ENCODE peak calls at places on chromosomes 2 and 18, in eight cellular contexts. R, L, X, C, H, D, P and U are unnamed samples.

GRCh38 chr2:54456526-54457325 is 599 bp downstream of the SPTBN1 start:
- DNase-seq in L (no peak), H (peak; percentile 74), D (peak; percentile 72), R (peak; percentile 60), C (peak; percentile 50), X (peak; percentile 50), P (peak; percentile 73), U (no peak)

GRCh38 chr2:190449925-190450324 is 41.8 kb downstream of the MFSD6 start:
- DNase-seq in L (no peak), R (no peak), P (no peak), C (no peak), X (no peak), D (no peak), H (no peak), U (no peak)

GRCh38 chr2:230358305-230358704 is 31.3 kb downstream of the SP140L start:
- DNase-seq in R (no peak), H (no peak), X (no peak), C (no peak), P (no peak), L (no peak), D (no peak), U (no peak)

GRCh38 chr2:132719480-132719879 is 49.5 kb upstream of the LYPD1 start:
- DNase-seq in D (no peak), P (no peak), L (no peak), R (no peak), H (no peak), X (no peak), C (no peak), U (no peak)

GRCh38 chr18:6270791-6271216 is 143.9 kb downstream of the L3MBTL4 start:
- DNase-seq in H (no peak), X (no peak), P (no peak), R (no peak), L (no peak), C (no peak), D (no peak), U (no peak)

GRCh38 chr2:232668805-232669444 is 28.2 kb upstream of the GIGYF2 start:
- DNase-seq in L (peak; percentile 30), X (peak; percentile 22), C (no peak), R (peak; percentile 34), D (no peak), H (no peak), P (no peak), U (no peak)

GRCh38 chr18:69889009-69889408 is 58.7 kb downstream of the CD226 start:
- DNase-seq in D (no peak), H (no peak), X (no peak), C (no peak), L (no peak), R (no peak), P (no peak), U (no peak)

GRCh38 chr2:88471083-88471942 is 18.8 kb upstream of the FOXI3 start:
- DNase-seq in C (no peak), P (no peak), H (no peak), R (no peak), X (no peak), D (no peak), L (no peak), U (no peak)

GRCh38 chr2:69605332-69605731 is 38.2 kb downstream of the AAK1 start:
- DNase-seq in R (peak; percentile 22), H (no peak), L (no peak), P (no peak), D (no peak), C (no peak), X (no peak), U (no peak)

GRCh38 chr2:230619471-230619870 is 93.2 kb upstream of the CAB39 start:
- DNase-seq in P (no peak), L (no peak), H (peak; percentile 53), C (no peak), D (no peak), R (no peak), X (no peak), U (no peak)

GRCh38 chr2:75547345-75548035 is 13.2 kb downstream of the EVA1A start:
- DNase-seq in C (no peak), X (no peak), L (no peak), P (no peak), D (no peak), R (no peak), H (no peak), U (no peak)

GRCh38 chr2:152718909-152719645 is 657 bp downstream of the ARL6IP6 start:
- DNase-seq in H (no peak), C (peak; percentile 25), R (peak; percentile 84), P (peak; percentile 65), X (no peak), L (peak; percentile 5), D (no peak), U (no peak)

GRCh38 chr2:189179607-189179979 is at the start of gene COL5A2:
- DNase-seq in C (peak; percentile 15), X (peak; percentile 20), D (peak; percentile 61), P (peak; percentile 79), L (peak; percentile 66), R (no peak), H (no peak), U (no peak)
- TF ChIP-seq POLR2A in C (peak; percentile 50), X (no peak), D (no peak), P (no peak), L (peak; percentile 46), R (no peak), H (no peak), U (peak; percentile 46)

GRCh38 chr2:168293766-168294165 is 46.4 kb upstream of the STK39 start:
- DNase-seq in X (no peak), H (no peak), P (no peak), C (no peak), D (no peak), R (no peak), L (no peak), U (no peak)
- TF ChIP-seq CTCF in X (no peak), H (no peak), P (no peak), C (no peak), D (no peak), R (no peak), L (no peak), U (no peak)

DNA sequence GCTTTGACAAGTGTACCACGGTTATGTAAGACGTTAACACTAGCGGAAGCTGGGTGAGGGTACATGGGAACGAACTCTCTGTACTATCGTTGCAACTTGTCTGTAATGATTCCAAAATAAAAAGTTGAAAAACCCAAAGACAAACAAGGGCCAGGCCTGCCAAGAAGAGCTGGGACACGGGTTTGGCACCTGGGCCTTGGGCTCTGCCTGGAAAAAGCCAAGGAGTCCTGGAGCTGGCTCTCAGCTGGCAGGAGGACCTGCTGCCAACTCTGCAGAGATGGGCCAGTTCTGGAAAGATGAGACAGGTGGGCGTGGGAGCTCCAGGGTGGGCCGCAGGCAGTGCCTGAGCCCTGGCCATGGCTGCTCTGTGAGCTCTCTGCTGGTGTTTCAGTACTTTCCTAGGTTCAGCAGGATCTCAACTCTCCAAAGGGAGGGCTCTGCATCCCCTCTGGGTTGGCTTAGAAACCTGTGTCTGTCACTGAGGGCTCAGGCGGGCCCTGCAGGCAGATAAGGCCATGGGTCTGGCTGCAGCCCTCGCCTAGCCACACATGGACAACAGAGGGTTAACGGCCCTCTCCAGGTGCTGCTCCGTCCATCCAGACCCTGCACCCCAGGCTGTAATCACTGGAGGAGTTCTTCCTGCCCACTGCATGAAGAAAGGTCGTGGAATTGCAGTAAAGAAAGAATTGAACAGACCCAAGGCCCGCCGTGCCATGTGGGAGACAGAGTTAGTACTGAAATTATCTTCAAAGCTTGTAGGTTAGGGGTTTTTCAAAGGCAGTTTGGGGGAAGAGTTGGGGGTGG is 89.9 kb downstream of the RHOB start:
- DNase-seq in D (no peak), C (no peak), L (no peak), P (peak; percentile 79), X (no peak), R (no peak), H (peak; percentile 69), U (no peak)
- H3K4me3 ChIP-seq in D (no peak overlapping the region), C (no peak overlapping the region), L (no peak overlapping the region), P (no peak overlapping the region), X (no peak overlapping the region), R (no peak overlapping the region), H (no peak overlapping the region), U (no peak overlapping the region)

GRCh38 chr2:84881581-84882414 is 914 bp upstream of the TRABD2A start:
- DNase-seq in P (peak; percentile 81), L (peak; percentile 84), R (peak; percentile 87), C (peak; percentile 88), H (peak; percentile 93), X (peak; percentile 70), D (peak; percentile 83), U (peak; percentile 28)
- TF ChIP-seq POLR2A in P (no peak), L (no peak), R (no peak), C (no peak), H (no peak), X (no peak), D (no peak), U (no peak)

DNA sequence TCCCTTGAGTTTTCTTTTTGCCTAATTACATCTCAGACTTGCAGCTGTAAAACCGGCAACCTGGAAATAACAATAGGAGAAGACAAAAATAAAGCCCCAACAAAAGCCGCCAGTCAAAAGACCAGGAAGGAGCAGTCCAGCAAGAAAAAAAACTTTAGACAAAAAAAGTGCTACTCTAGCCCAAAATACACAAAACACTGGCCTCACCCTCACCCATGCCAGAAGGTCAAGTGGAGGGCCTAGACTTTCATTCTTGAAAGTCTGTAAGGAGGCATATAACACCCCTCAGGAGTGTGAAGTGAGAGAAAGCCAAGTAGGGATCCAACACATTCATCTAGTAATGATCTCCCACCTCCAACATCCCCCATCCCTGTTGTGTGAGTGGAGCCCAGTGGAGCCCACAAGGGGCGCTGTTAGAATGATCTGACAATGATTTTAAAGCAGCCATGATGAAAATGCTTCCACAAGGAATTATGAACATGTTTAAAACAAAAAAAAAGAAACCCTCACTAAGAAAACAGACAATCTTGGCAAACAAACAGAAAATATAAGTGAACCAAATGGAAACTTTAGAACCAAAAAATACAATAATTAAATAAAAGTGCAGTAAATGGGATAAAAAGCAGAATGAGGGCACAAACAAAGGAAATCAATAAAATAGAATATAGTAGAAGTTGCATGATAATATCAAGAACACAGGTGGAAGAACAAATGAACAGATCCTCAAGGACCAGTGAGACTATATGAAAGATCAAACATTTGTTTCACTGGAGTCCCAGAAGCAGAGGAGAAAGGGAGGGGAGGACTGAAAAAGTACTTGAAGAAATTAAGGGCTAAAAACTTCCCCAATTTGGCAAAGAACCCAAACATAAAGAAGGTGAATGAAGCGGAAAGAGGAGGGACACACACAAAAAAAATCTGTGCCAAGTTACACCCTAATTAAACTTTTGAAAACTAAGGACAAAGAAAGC is 23.9 kb downstream of the SESTD1 start:
- DNase-seq in P (no peak), R (no peak), C (no peak), D (no peak), H (no peak), L (no peak), X (no peak), U (no peak)
- TF ChIP-seq CTCF in P (no peak), R (peak; percentile 12), C (no peak), D (no peak), H (no peak), L (no peak), X (no peak), U (no peak)

GRCh38 chr2:239344857-239345216 is 56.0 kb downstream of the HDAC4 start:
- DNase-seq in P (peak; percentile 87), D (peak; percentile 77), L (no peak), R (no peak), C (no peak), X (no peak), H (no peak), U (no peak)
- H3K4me3 ChIP-seq in P (peak overlapping the region; percentile 31), D (no peak overlapping the region), L (no peak overlapping the region), R (no peak overlapping the region), C (no peak overlapping the region), X (no peak overlapping the region), H (no peak overlapping the region), U (no peak overlapping the region)